ENCODE peak calls at places on chromosomes 2 and 18, in ten cellular contexts. One of them, this sample, is unnamed.
A peak's percentile ranks its signal among the peaks of the same experiment; 100 is the strongest.

GRCh38 chr18:72128649-72129048 is 415.5 kb downstream of the CBLN2 start:
- DNase-seq in foreskin keratinocyte: no peak
- DNase-seq in neural progenitor cell: no peak
- DNase-seq in lower lobe of right lung: no peak
- DNase-seq in ovary: no peak
- DNase-seq in PC-3: no peak
- DNase-seq in cardiac muscle cell: no peak
- DNase-seq in K562: no peak
- DNase-seq in nephron progenitor cell: no peak
- DNase-seq in mesothelial cell of epicardium: no peak
- DNase-seq in this sample: no peak

GRCh38 chr2:237511421-237511820 is 24.4 kb downstream of the MLPH start:
- DNase-seq in cardiac muscle cell: no peak
- DNase-seq in neural progenitor cell: no peak
- DNase-seq in nephron progenitor cell: no peak
- DNase-seq in lower lobe of right lung: no peak
- DNase-seq in mesothelial cell of epicardium: no peak
- DNase-seq in K562: no peak
- DNase-seq in PC-3: no peak
- DNase-seq in ovary: no peak
- DNase-seq in foreskin keratinocyte: no peak
- DNase-seq in this sample: no peak

GRCh38 chr2:174740718-174741117 is 23.6 kb downstream of the CHRNA1 start:
- DNase-seq in nephron progenitor cell: no peak
- DNase-seq in neural progenitor cell: no peak
- DNase-seq in PC-3: no peak
- DNase-seq in cardiac muscle cell: no peak
- DNase-seq in ovary: no peak
- DNase-seq in K562: no peak
- DNase-seq in lower lobe of right lung: no peak
- DNase-seq in mesothelial cell of epicardium: no peak
- DNase-seq in foreskin keratinocyte: no peak
- DNase-seq in this sample: no peak

GRCh38 chr2:235774153-235774552 is 280.3 kb downstream of the AGAP1 start:
- DNase-seq in nephron progenitor cell: no peak
- DNase-seq in ovary: no peak
- DNase-seq in cardiac muscle cell: no peak
- DNase-seq in foreskin keratinocyte: no peak
- DNase-seq in K562: no peak
- DNase-seq in neural progenitor cell: no peak
- DNase-seq in lower lobe of right lung: no peak
- DNase-seq in PC-3: no peak
- DNase-seq in mesothelial cell of epicardium: no peak
- DNase-seq in this sample: no peak

GRCh38 chr2:65436825-65437221 is 4.4 kb upstream of the SPRED2 start:
- DNase-seq in K562: peak; percentile 65
- DNase-seq in mesothelial cell of epicardium: no peak
- DNase-seq in lower lobe of right lung: no peak
- DNase-seq in neural progenitor cell: peak; percentile 65
- DNase-seq in PC-3: no peak
- DNase-seq in cardiac muscle cell: no peak
- DNase-seq in foreskin keratinocyte: no peak
- DNase-seq in nephron progenitor cell: peak; percentile 17
- DNase-seq in ovary: no peak
- DNase-seq in this sample: no peak

GRCh38 chr2:5057895-5058294 is 634.3 kb upstream of the SOX11 start:
- DNase-seq in mesothelial cell of epicardium: no peak
- DNase-seq in cardiac muscle cell: no peak
- DNase-seq in nephron progenitor cell: no peak
- DNase-seq in PC-3: no peak
- DNase-seq in ovary: no peak
- DNase-seq in foreskin keratinocyte: no peak
- DNase-seq in K562: no peak
- DNase-seq in neural progenitor cell: no peak
- DNase-seq in lower lobe of right lung: no peak
- DNase-seq in this sample: no peak

GRCh38 chr18:8107426-8107825 is 501.8 kb upstream of the RAB12 start:
- DNase-seq in cardiac muscle cell: no peak
- DNase-seq in nephron progenitor cell: no peak
- DNase-seq in mesothelial cell of epicardium: no peak
- DNase-seq in neural progenitor cell: no peak
- DNase-seq in ovary: no peak
- DNase-seq in PC-3: no peak
- DNase-seq in K562: no peak
- DNase-seq in foreskin keratinocyte: no peak
- DNase-seq in lower lobe of right lung: no peak
- DNase-seq in this sample: no peak

GRCh38 chr2:236970656-236971010 is 115.1 kb upstream of the COPS8 start:
- DNase-seq in nephron progenitor cell: no peak
- DNase-seq in ovary: no peak
- DNase-seq in K562: no peak
- DNase-seq in neural progenitor cell: no peak
- DNase-seq in mesothelial cell of epicardium: no peak
- DNase-seq in lower lobe of right lung: no peak
- DNase-seq in cardiac muscle cell: peak; percentile 47
- DNase-seq in foreskin keratinocyte: no peak
- DNase-seq in PC-3: no peak
- DNase-seq in this sample: no peak

GRCh38 chr18:60053747-60054304 is 154.0 kb downstream of the PMAIP1 start:
- DNase-seq in neural progenitor cell: peak; percentile 11
- DNase-seq in mesothelial cell of epicardium: no peak
- DNase-seq in nephron progenitor cell: no peak
- DNase-seq in cardiac muscle cell: peak; percentile 76
- DNase-seq in ovary: no peak
- DNase-seq in lower lobe of right lung: no peak
- DNase-seq in PC-3: peak; percentile 100
- DNase-seq in foreskin keratinocyte: peak; percentile 99
- DNase-seq in K562: peak; percentile 76
- DNase-seq in this sample: no peak

GRCh38 chr2:100291152-100291970 is 30.9 kb downstream of the LONRF2 start:
- DNase-seq in neural progenitor cell: no peak
- DNase-seq in mesothelial cell of epicardium: no peak
- DNase-seq in lower lobe of right lung: peak; percentile 84
- DNase-seq in cardiac muscle cell: peak; percentile 97
- DNase-seq in PC-3: peak; percentile 92
- DNase-seq in ovary: peak; percentile 82
- DNase-seq in foreskin keratinocyte: peak; percentile 87
- DNase-seq in K562: peak; percentile 93
- DNase-seq in nephron progenitor cell: no peak
- DNase-seq in this sample: no peak

GRCh38 chr2:134231965-134232340 is 21.9 kb upstream of the MGAT5 start:
- DNase-seq in neural progenitor cell: no peak
- DNase-seq in lower lobe of right lung: no peak
- DNase-seq in cardiac muscle cell: no peak
- DNase-seq in K562: no peak
- DNase-seq in foreskin keratinocyte: no peak
- DNase-seq in PC-3: peak; percentile 57
- DNase-seq in mesothelial cell of epicardium: no peak
- DNase-seq in ovary: no peak
- DNase-seq in nephron progenitor cell: no peak
- DNase-seq in this sample: no peak

GRCh38 chr2:30514861-30515435 is 67.9 kb downstream of the LCLAT1 start:
- DNase-seq in foreskin keratinocyte: no peak
- DNase-seq in ovary: no peak
- DNase-seq in PC-3: no peak
- DNase-seq in neural progenitor cell: no peak
- DNase-seq in cardiac muscle cell: no peak
- DNase-seq in lower lobe of right lung: no peak
- DNase-seq in nephron progenitor cell: no peak
- DNase-seq in K562: no peak
- DNase-seq in mesothelial cell of epicardium: no peak
- DNase-seq in this sample: no peak

GRCh38 chr2:110157153-110157793 is 41.7 kb upstream of the MALL start:
- DNase-seq in nephron progenitor cell: peak; percentile 10
- DNase-seq in cardiac muscle cell: peak; percentile 82
- DNase-seq in K562: peak; percentile 27
- DNase-seq in lower lobe of right lung: no peak
- DNase-seq in ovary: no peak
- DNase-seq in mesothelial cell of epicardium: no peak
- DNase-seq in foreskin keratinocyte: peak; percentile 30
- DNase-seq in neural progenitor cell: peak; percentile 32
- DNase-seq in PC-3: peak; percentile 82
- DNase-seq in this sample: no peak

GRCh38 chr18:10518595-10519273 is 7.1 kb upstream of the NAPG start:
- DNase-seq in cardiac muscle cell: peak; percentile 75
- DNase-seq in neural progenitor cell: peak; percentile 43
- DNase-seq in lower lobe of right lung: peak; percentile 56
- DNase-seq in mesothelial cell of epicardium: no peak
- DNase-seq in nephron progenitor cell: peak; percentile 29
- DNase-seq in PC-3: no peak
- DNase-seq in K562: peak; percentile 48
- DNase-seq in ovary: peak; percentile 79
- DNase-seq in foreskin keratinocyte: no peak
- DNase-seq in this sample: peak; percentile 62

GRCh38 chr2:219446101-219446504 is 11.5 kb downstream of the SPEG start:
- DNase-seq in PC-3: no peak
- DNase-seq in K562: no peak
- DNase-seq in lower lobe of right lung: no peak
- DNase-seq in foreskin keratinocyte: no peak
- DNase-seq in nephron progenitor cell: no peak
- DNase-seq in mesothelial cell of epicardium: no peak
- DNase-seq in ovary: no peak
- DNase-seq in neural progenitor cell: peak; percentile 67
- DNase-seq in cardiac muscle cell: peak; percentile 78
- DNase-seq in this sample: peak; percentile 94

DNA sequence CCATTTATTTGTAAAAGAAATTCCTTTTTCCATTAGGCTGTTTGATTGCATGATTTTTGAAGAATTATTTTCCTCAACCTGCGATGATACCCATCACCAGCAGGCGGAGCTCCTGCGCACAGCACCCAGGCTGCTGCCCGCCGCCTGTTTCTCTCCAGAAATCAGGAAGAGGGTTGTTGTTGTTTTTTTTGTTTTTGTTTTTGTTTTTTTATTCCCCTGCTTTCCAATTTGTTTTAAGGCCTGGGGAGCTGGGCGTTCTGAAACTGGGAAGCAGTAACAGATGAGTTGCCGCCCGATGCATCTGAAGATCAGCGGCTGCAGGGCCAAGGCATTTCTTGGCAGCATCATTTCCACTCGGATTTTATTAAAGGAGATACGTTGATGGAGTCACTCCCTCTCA is 132.1 kb downstream of the MBP start:
- DNase-seq in neural progenitor cell: peak; percentile 64
- DNase-seq in mesothelial cell of epicardium: no peak
- DNase-seq in lower lobe of right lung: peak; percentile 74
- DNase-seq in PC-3: peak; percentile 60
- DNase-seq in nephron progenitor cell: peak; percentile 68
- DNase-seq in foreskin keratinocyte: no peak
- DNase-seq in cardiac muscle cell: peak; percentile 60
- DNase-seq in ovary: peak; percentile 34
- DNase-seq in K562: peak; percentile 42
- DNase-seq in this sample: no peak
- TF ChIP-seq CTCF in neural progenitor cell: peak; percentile 99
- TF ChIP-seq CTCF in mesothelial cell of epicardium: peak; percentile 98
- TF ChIP-seq CTCF in lower lobe of right lung: peak; percentile 97
- TF ChIP-seq CTCF in PC-3: peak; percentile 92
- TF ChIP-seq CTCF in nephron progenitor cell: peak; percentile 99
- TF ChIP-seq CTCF in foreskin keratinocyte: peak; percentile 96
- TF ChIP-seq CTCF in cardiac muscle cell: peak; percentile 99
- TF ChIP-seq CTCF in ovary: peak; percentile 88
- TF ChIP-seq CTCF in K562: peak; percentile 81
- TF ChIP-seq CTCF in this sample: peak; percentile 97

GRCh38 chr2:151777487-151777886 is 43.2 kb upstream of the NEB start:
- DNase-seq in ovary: no peak
- DNase-seq in cardiac muscle cell: no peak
- DNase-seq in K562: no peak
- DNase-seq in mesothelial cell of epicardium: no peak
- DNase-seq in foreskin keratinocyte: no peak
- DNase-seq in nephron progenitor cell: no peak
- DNase-seq in lower lobe of right lung: no peak
- DNase-seq in neural progenitor cell: no peak
- DNase-seq in PC-3: no peak
- DNase-seq in this sample: no peak
- TF ChIP-seq CTCF in ovary: no peak
- TF ChIP-seq CTCF in cardiac muscle cell: peak; percentile 18
- TF ChIP-seq CTCF in K562: peak; percentile 52
- TF ChIP-seq CTCF in mesothelial cell of epicardium: no peak
- TF ChIP-seq CTCF in foreskin keratinocyte: peak; percentile 42
- TF ChIP-seq CTCF in nephron progenitor cell: no peak
- TF ChIP-seq CTCF in lower lobe of right lung: no peak
- TF ChIP-seq CTCF in neural progenitor cell: peak; percentile 33
- TF ChIP-seq CTCF in PC-3: peak; percentile 48
- TF ChIP-seq CTCF in this sample: no peak

GRCh38 chr2:43075054-43075593 is 151.3 kb downstream of the ZFP36L2 start:
- DNase-seq in cardiac muscle cell: peak; percentile 96
- DNase-seq in ovary: peak; percentile 54
- DNase-seq in lower lobe of right lung: no peak
- DNase-seq in PC-3: peak; percentile 97
- DNase-seq in K562: no peak
- DNase-seq in neural progenitor cell: no peak
- DNase-seq in nephron progenitor cell: no peak
- DNase-seq in foreskin keratinocyte: peak; percentile 99
- DNase-seq in mesothelial cell of epicardium: no peak
- DNase-seq in this sample: peak; percentile 94
- TF ChIP-seq CTCF in cardiac muscle cell: no peak
- TF ChIP-seq CTCF in ovary: no peak
- TF ChIP-seq CTCF in lower lobe of right lung: no peak
- TF ChIP-seq CTCF in PC-3: no peak
- TF ChIP-seq CTCF in K562: no peak
- TF ChIP-seq CTCF in neural progenitor cell: no peak
- TF ChIP-seq CTCF in nephron progenitor cell: no peak
- TF ChIP-seq CTCF in foreskin keratinocyte: peak; percentile 53
- TF ChIP-seq CTCF in mesothelial cell of epicardium: no peak
- TF ChIP-seq CTCF in this sample: no peak

GRCh38 chr2:74149249-74149530 is 1.5 kb upstream of the BOLA3 start:
- DNase-seq in mesothelial cell of epicardium: no peak
- DNase-seq in nephron progenitor cell: no peak
- DNase-seq in neural progenitor cell: no peak
- DNase-seq in ovary: no peak
- DNase-seq in cardiac muscle cell: no peak
- DNase-seq in PC-3: no peak
- DNase-seq in foreskin keratinocyte: no peak
- DNase-seq in K562: peak; percentile 64
- DNase-seq in lower lobe of right lung: no peak
- DNase-seq in this sample: no peak

GRCh38 chr2:74149570-74150319 is 2.0 kb upstream of the BOLA3 start:
- DNase-seq in neural progenitor cell: no peak
- DNase-seq in foreskin keratinocyte: no peak
- DNase-seq in cardiac muscle cell: no peak
- DNase-seq in K562: peak; percentile 41
- DNase-seq in mesothelial cell of epicardium: no peak
- DNase-seq in lower lobe of right lung: no peak
- DNase-seq in ovary: no peak
- DNase-seq in nephron progenitor cell: no peak
- DNase-seq in PC-3: no peak
- DNase-seq in this sample: no peak

GRCh38 chr2:74146929-74147728 is 583 bp downstream of the BOLA3 start:
- DNase-seq in PC-3: peak; percentile 27
- DNase-seq in nephron progenitor cell: no peak
- DNase-seq in mesothelial cell of epicardium: no peak
- DNase-seq in foreskin keratinocyte: no peak
- DNase-seq in ovary: no peak
- DNase-seq in neural progenitor cell: no peak
- DNase-seq in lower lobe of right lung: no peak
- DNase-seq in K562: peak; percentile 29
- DNase-seq in cardiac muscle cell: peak; percentile 32
- DNase-seq in this sample: peak; percentile 22

GRCh38 chr2:74148457-74149248 is 941 bp upstream of the BOLA3 start:
- DNase-seq in neural progenitor cell: no peak
- DNase-seq in K562: no peak
- DNase-seq in mesothelial cell of epicardium: no peak
- DNase-seq in PC-3: no peak
- DNase-seq in ovary: no peak
- DNase-seq in foreskin keratinocyte: no peak
- DNase-seq in nephron progenitor cell: no peak
- DNase-seq in lower lobe of right lung: no peak
- DNase-seq in cardiac muscle cell: peak; percentile 8
- DNase-seq in this sample: no peak

GRCh38 chr2:74147729-74148456 is at the start of gene BOLA3:
- DNase-seq in neural progenitor cell: peak; percentile 96
- DNase-seq in nephron progenitor cell: peak; percentile 93
- DNase-seq in ovary: peak; percentile 68
- DNase-seq in foreskin keratinocyte: peak; percentile 41
- DNase-seq in mesothelial cell of epicardium: peak; percentile 59
- DNase-seq in K562: peak; percentile 97
- DNase-seq in cardiac muscle cell: peak; percentile 86
- DNase-seq in lower lobe of right lung: peak; percentile 92
- DNase-seq in PC-3: peak; percentile 79
- DNase-seq in this sample: peak; percentile 91
- TF ChIP-seq CTCF in neural progenitor cell: peak; percentile 78
- TF ChIP-seq CTCF in nephron progenitor cell: peak; percentile 50
- TF ChIP-seq CTCF in ovary: peak; percentile 70
- TF ChIP-seq CTCF in foreskin keratinocyte: peak; percentile 93
- TF ChIP-seq CTCF in mesothelial cell of epicardium: peak; percentile 68
- TF ChIP-seq CTCF in K562: peak; percentile 88
- TF ChIP-seq CTCF in cardiac muscle cell: peak; percentile 57
- TF ChIP-seq CTCF in lower lobe of right lung: peak; percentile 83
- TF ChIP-seq CTCF in PC-3: peak; percentile 75
- TF ChIP-seq CTCF in this sample: peak; percentile 44